ENCODE peak calls at places on chromosomes 12 and 14, in four cellular contexts. T is HepG2, V is H1, K is GM12878. O is an unnamed sample.

GRCh38 chr12:96350982-96351381 is 49.3 kb downstream of the CDK17 start:
- DNase-seq in T (no peak), K (no peak), V (no peak), O (no peak)

GRCh38 chr12:7937867-7938506 is 2.0 kb upstream of the SLC2A3 start:
- DNase-seq in K (no peak), T (no peak), V (no peak), O (no peak)

GRCh38 chr12:120989687-120990086 is 11.3 kb downstream of the HNF1A start:
- DNase-seq in T (no peak), V (no peak), K (no peak), O (no peak)

GRCh38 chr12:18955594-18955993 is 173.9 kb upstream of the PLEKHA5 start:
- DNase-seq in T (no peak), V (no peak), K (no peak), O (no peak)

GRCh38 chr14:20623798-20624197 is 17.7 kb downstream of the OR6S1 start:
- DNase-seq in V (no peak), T (no peak), K (no peak), O (no peak)

GRCh38 chr14:34035934-34036250 is 85.0 kb upstream of the EGLN3 start:
- DNase-seq in T (no peak), V (no peak), K (no peak), O (no peak)

GRCh38 chr14:72634910-72635647 is 258.8 kb downstream of the DPF3 start:
- DNase-seq in V (no peak), K (peak; percentile 57), T (no peak), O (no peak)

GRCh38 chr14:22512106-22512814 is 76.8 kb downstream of the DAD1 start:
- DNase-seq in K (no peak), T (no peak), V (no peak), O (no peak)

GRCh38 chr12:34393821-34394150 is 371.5 kb downstream of the ALG10 start:
- DNase-seq in K (no peak), V (no peak), T (no peak), O (no peak)
- H3K9me3 ChIP-seq in K (peaks cover 2% of the 10 kb centered on the region), V (peaks cover 100% of the 10 kb centered on the region), T (no peaks in the 10 kb centered on the region), O (no peaks in the 10 kb centered on the region)

GRCh38 chr14:38226366-38226765 is 18.7 kb downstream of the SSTR1 start:
- DNase-seq in T (no peak), V (no peak), K (no peak), O (no peak)

GRCh38 chr14:38224328-38224727 is 16.6 kb downstream of the SSTR1 start:
- DNase-seq in V (no peak), T (no peak), K (no peak), O (no peak)

GRCh38 chr14:38225946-38226345 is 18.2 kb downstream of the SSTR1 start:
- DNase-seq in K (no peak), T (no peak), V (no peak), O (no peak)

GRCh38 chr14:38217538-38217937 is 9.8 kb downstream of the SSTR1 start:
- DNase-seq in V (no peak), T (no peak), K (no peak), O (no peak)

DNA sequence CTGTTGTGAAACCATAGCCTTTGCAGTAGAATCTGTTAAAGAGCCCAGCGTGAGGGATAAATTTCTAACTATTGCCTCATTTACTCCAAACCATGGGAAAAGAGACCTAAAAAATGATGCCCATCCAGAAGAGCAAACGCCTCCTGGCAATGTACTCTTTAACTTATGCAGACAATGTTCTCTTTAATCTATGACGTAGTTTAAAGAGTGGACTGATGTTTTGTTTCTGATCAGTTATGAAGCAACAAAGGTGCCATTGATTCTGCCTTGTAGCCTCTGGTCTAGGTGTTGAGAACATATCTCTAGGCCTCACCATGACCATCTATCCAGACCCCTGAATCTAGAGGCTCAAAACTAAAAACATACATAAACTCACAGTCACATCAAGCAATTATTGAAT is 13.4 kb downstream of the SSTR1 start:
- DNase-seq in T (no peak), V (no peak), K (no peak), O (no peak)
- TF ChIP-seq SUZ12 in T (no peak), V (no peak), K (no peak), O (no peak)

GRCh38 chr12:76820888-76821482 is 57.1 kb downstream of the ZDHHC17 start:
- DNase-seq in K (no peak), V (peak; percentile 5), T (peak; percentile 35), O (peak; percentile 39)
- TF ChIP-seq YY1 in K (no peak), V (no peak), T (no peak), O (no peak)

GRCh38 chr14:52179151-52179790 is 88.2 kb upstream of the PTGDR start:
- DNase-seq in T (no peak), K (no peak), V (no peak), O (no peak)

DNA sequence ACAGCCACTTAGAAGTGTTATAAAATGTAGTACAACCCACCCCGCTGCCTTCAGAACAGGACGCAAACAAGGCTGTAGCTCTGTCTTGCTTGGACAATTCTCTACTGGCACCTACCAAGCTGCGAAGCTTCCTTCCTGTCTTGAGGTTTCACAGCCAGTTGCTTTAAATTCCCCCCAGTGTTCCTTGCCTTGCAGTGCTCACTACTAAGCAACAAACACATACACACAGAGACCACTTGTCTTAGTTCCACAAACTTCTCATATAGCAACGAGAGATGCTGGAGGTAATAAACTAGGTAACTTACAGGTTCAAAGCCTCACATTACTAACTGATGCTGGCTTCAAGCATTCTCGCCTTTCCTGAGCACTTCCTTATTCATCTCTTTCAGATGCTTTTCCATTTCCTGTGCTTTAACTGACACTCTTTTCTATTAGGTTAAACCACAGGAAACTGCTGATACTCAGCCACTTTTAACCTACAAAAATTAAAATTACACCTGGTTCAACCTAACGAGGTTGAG is 91.5 kb upstream of the PTGDR start:
- DNase-seq in K (peak; percentile 23), T (no peak), V (no peak), O (no peak)
- H3K9me3 ChIP-seq in K (peaks cover 1% of the 10 kb centered on the region), T (peaks cover 37% of the 10 kb centered on the region), V (peaks cover 7% of the 10 kb centered on the region), O (peaks cover 13% of the 10 kb centered on the region)

GRCh38 chr12:48917857-48918537 is 7.3 kb downstream of the FKBP11 start:
- DNase-seq in T (no peak), K (no peak), V (no peak), O (no peak)
- TF ChIP-seq SUZ12 in T (no peak), K (no peak), V (no peak), O (no peak)

GRCh38 chr12:22626429-22626828 is 1.5 kb downstream of the ETNK1 start:
- DNase-seq in T (no peak), V (no peak), K (peak; percentile 20), O (no peak)

GRCh38 chr12:22624908-22625646 is at the start of gene ETNK1:
- DNase-seq in V (peak; percentile 84), K (peak; percentile 27), T (peak; percentile 89), O (peak; percentile 99)

GRCh38 chr12:22627351-22627750 is 2.4 kb downstream of the ETNK1 start:
- DNase-seq in T (no peak), K (no peak), V (no peak), O (no peak)

GRCh38 chr12:22625671-22626251 is 790 bp downstream of the ETNK1 start:
- DNase-seq in T (peak; percentile 40), K (peak; percentile 11), V (no peak), O (peak; percentile 75)

DNA sequence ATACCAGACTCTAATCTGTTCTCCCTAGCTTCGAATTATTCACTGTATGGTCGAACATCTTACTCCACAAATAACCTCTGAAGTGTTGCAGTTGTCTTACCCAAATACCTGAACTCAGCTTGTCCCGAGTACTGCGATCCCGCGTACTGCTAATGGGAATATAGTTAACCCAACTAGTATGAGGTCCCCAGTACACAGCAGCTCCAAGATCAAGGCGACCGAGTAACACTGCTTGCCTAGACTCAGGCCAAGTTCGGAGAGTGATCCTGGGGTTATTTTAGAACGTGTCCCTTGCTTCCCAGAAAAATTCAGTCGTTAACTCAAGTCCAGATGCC is 431 bp upstream of the ETNK1 start:
- DNase-seq in K (no peak), T (no peak), V (no peak), O (no peak)
- TF ChIP-seq YY1 in K (no peak), T (no peak), V (no peak), O (no peak)

GRCh38 chr12:31853520-31853919 is 105.7 kb upstream of the RESF1 start:
- DNase-seq in V (no peak), T (no peak), K (no peak), O (no peak)
- H3K9me3 ChIP-seq in V (peaks cover 16% of the 10 kb centered on the region), T (peaks cover 35% of the 10 kb centered on the region), K (peaks cover 6% of the 10 kb centered on the region), O (peaks cover 37% of the 10 kb centered on the region)

GRCh38 chr14:96038558-96038919 is 623 bp upstream of the C14orf132 start:
- DNase-seq in V (no peak), T (no peak), K (no peak), O (no peak)
- TF ChIP-seq SUZ12 in V (no peak), T (no peak), K (peak; percentile 13), O (no peak)

GRCh38 chr12:45685680-45686079 is 43.8 kb upstream of the ARID2 start:
- DNase-seq in T (no peak), K (no peak), V (no peak), O (no peak)

GRCh38 chr12:45687081-45688015 is 42.2 kb upstream of the ARID2 start:
- DNase-seq in K (no peak), T (no peak), V (no peak), O (no peak)

GRCh38 chr12:45675534-45675933 is 54.0 kb upstream of the ARID2 start:
- DNase-seq in T (no peak), V (no peak), K (no peak), O (no peak)

DNA sequence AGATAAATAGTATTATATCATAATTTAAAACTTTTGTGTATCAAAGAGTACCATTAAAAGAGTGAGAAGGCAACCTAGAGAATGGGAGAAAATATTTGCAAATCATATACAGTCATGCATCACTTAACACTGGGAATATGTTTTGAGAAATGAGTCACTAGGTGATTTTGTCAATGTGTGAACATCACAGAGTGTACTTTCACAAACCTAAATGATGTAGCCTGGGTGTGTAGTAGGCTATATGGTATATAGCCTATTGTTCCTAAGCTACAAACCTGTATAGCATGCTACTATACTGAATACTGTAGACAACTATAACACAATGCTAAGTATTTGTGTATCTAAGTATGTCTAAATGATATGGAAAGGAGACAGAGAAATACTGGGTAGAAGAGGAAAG is 48.0 kb upstream of the ARID2 start:
- DNase-seq in V (no peak), K (no peak), T (no peak), O (no peak)
- TF ChIP-seq YY1 in V (no peak), K (no peak), T (no peak), O (no peak)

GRCh38 chr12:133106253-133106652 is 23.8 kb downstream of the ZNF891 start:
- DNase-seq in K (no peak), T (no peak), V (no peak), O (no peak)
- H3K9me3 ChIP-seq in K (peaks cover 46% of the 10 kb centered on the region), T (peaks cover 100% of the 10 kb centered on the region), V (peaks cover 96% of the 10 kb centered on the region), O (peaks cover 100% of the 10 kb centered on the region)